ENCODE peak calls at places on chromosomes 13 and 19, in four cellular contexts. E, K, I and Z are unnamed samples.

GRCh38 chr13:30355405-30355741 is 48.0 kb upstream of the KATNAL1 start:
- DNase-seq in E (no peak), K (no peak), I (no peak), Z (peak; percentile 51)

GRCh38 chr13:98648141-98648540 is 71.2 kb upstream of the STK24 start:
- DNase-seq in E (no peak), K (no peak), I (no peak), Z (no peak)

GRCh38 chr13:21735621-21736401 is 64.9 kb downstream of the FGF9 start:
- DNase-seq in E (no peak), K (no peak), I (no peak), Z (no peak)

GRCh38 chr13:111043575-111043982 is 71.5 kb upstream of the ARHGEF7 start:
- DNase-seq in E (peak; percentile 82), K (no peak), I (no peak), Z (peak; percentile 24)

GRCh38 chr19:5345895-5346386 is 5.3 kb upstream of the PTPRS start:
- DNase-seq in E (no peak), K (no peak), I (no peak), Z (no peak)

GRCh38 chr13:110125157-110125556 is 181.8 kb downstream of the COL4A1 start:
- DNase-seq in E (no peak), K (no peak), I (no peak), Z (no peak)

GRCh38 chr13:69274231-69274630 is 833.4 kb upstream of the ATXN8OS start:
- DNase-seq in E (no peak), K (no peak), I (no peak), Z (no peak)

GRCh38 chr13:32737679-32738078 is 151.4 kb downstream of the PDS5B start:
- DNase-seq in E (no peak), K (no peak), I (no peak), Z (no peak)

GRCh38 chr13:111852701-111853100 is 214.2 kb upstream of the SOX1 start:
- DNase-seq in E (no peak), K (no peak), I (no peak), Z (no peak)

GRCh38 chr19:45753548-45753947 is 15.5 kb downstream of the SIX5 start:
- DNase-seq in E (peak; percentile 34), K (no peak), I (no peak), Z (no peak)

GRCh38 chr19:21158523-21159135 is 16.8 kb downstream of the ZNF431 start:
- DNase-seq in E (no peak), K (no peak), I (no peak), Z (no peak)

GRCh38 chr19:33796164-33797100 is at the start of gene KCTD15:
- DNase-seq in E (peak; percentile 72), K (no peak), I (no peak), Z (peak; percentile 73)

GRCh38 chr13:59201836-59202235 is 961.9 kb downstream of the DIAPH3 start:
- DNase-seq in E (no peak), K (no peak), I (no peak), Z (no peak)

GRCh38 chr19:58518261-58519086 is 1.1 kb downstream of the ZBTB45 start:
- DNase-seq in E (no peak), K (no peak), I (no peak), Z (peak; percentile 65)

GRCh38 chr13:30429721-30430694 is 7.7 kb downstream of the UBE2L5 start:
- DNase-seq in E (no peak), K (no peak), I (no peak), Z (no peak)

DNA sequence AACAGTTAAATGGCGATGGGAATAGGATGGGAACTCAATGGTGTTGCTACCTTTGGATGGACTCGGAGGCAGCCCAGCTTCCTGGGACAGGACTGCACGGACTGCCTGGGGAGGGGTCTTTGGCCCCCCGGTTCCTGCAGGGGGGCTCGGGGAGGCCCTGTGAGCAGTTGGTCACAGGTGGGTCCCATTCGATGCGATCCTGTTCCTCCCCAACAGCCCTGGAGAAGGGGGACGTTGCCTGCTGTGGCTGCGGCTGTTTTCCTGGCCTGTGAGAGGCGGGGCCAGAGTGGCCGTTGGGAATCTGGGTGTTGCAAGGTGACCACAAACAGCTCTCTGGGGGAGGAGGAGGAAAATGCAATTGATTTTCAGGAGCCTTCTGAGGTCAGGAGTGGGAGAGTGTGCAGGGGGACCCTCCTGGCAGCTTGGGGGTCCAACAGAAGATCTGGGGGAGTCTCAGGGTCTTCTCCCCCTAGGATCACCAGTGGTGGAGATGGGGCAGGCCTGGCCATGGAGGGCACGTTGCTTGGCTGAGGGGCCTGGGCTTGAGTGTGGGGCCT is 1.9 kb upstream of the PLPPR3 start:
- DNase-seq in E (no peak), K (no peak), I (no peak), Z (no peak)
- TF ChIP-seq POLR2A in E (no peak), K (no peak), I (no peak), Z (no peak)

GRCh38 chr19:38385057-38385803 is 2.6 kb downstream of the GGN start:
- DNase-seq in E (peak; percentile 62), K (no peak), I (no peak), Z (no peak)
- TF ChIP-seq POLR2A in E (no peak), K (no peak), I (no peak), Z (no peak)

DNA sequence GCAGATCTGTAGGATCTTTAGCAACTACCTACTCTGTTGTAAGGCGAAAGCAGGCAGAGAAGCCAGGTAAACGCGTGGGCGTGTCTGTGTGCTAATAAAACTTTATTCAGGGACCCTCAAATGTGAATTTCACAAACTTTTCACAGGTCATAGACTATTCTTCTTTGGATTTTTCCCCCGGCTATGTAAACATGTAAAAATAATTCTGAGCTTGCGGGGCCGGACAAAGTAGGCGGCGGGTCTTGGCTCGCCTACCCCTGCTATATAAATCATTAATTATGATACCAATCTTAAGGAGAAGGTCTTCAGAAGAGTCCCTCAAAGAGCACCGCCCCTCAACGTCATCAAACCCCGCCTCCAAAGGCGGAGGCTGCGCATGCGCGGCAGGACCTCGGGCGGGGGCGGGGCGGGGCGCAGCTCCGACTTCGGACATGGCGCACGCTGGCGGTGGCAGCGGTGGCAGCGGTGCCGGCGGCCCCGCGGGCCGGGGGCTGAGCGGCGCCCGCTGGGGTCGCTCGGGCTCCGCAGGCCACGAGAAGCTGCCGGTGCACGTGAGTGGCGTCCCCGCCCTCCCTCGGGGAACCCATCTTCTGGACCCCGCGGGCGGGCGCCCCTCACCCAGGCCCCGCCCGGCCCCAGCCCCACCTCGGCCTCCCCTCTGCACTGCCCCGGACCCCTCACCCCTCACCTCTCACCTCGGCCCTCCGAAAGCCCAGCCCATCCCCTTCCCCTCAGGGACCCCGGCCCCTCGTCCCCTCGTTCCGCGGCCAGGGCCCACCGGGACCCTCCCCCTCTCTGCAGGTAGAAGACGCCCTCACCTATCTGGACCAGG is at the start of gene SIN3B:
- DNase-seq in E (peak; percentile 93), K (peak; percentile 71), I (peak; percentile 80), Z (peak; percentile 96)
- TF ChIP-seq POLR2A in E (peak; percentile 28), K (peak; percentile 74), I (no peak), Z (peak; percentile 43)

GRCh38 chr19:39411006-39411831 is 1.2 kb upstream of the PLEKHG2 start:
- DNase-seq in E (peak; percentile 62), K (peak; percentile 70), I (peak; percentile 69), Z (peak; percentile 66)
- TF ChIP-seq POLR2A in E (no peak), K (no peak), I (peak; percentile 66), Z (no peak)

GRCh38 chr13:93328943-93329342 is 102.3 kb downstream of the GPC6 start:
- DNase-seq in E (no peak), K (no peak), I (no peak), Z (no peak)

GRCh38 chr13:93320942-93321341 is 94.3 kb downstream of the GPC6 start:
- DNase-seq in E (no peak), K (no peak), I (no peak), Z (no peak)

GRCh38 chr13:93326427-93326826 is 99.8 kb downstream of the GPC6 start:
- DNase-seq in E (no peak), K (no peak), I (no peak), Z (no peak)

DNA sequence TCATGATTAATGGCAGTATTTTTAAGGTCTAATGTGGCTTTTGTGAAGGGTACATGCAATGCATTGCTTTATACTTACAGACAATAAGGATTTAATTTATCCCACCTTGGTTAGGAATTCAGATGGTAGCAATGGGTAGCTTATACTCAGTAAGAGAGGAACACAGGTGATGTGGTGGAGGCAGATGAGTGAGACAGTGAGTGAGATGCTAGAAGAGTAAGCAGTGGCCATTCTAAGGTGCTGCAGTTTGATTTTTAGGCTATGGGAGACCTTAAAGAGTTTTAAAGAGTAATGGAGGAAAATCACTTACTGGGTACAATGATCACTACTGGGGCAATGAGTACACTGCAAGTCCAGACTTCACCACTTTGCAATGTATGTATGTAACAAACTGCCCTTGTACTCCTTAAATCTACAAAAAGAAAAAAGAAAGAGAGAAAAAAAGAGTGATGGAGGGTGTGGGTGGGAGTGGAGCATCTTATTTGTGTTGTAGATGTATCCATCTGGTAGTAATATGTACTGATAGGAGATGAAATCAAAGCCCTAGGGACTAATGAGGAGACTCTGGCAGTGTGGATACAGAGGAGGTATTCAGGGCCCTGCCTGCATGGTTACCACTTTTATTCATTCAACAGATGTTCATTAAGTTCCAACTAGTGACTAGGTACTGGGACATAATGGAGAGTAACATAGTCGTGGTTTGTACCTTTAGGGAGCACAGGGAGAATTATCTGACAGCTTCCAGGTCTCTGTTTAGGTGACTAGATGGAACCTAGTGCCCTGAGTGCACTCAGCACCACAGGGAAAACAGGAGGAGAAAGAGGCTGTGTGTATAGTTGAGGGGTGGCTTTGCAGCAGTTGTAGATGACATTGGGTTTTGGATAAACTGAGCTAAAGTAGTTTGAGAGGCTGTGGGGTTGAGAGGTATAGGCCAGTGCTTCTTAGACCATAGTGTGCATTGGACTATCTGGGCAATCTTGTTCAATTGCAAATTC is 99.0 kb downstream of the GPC6 start:
- DNase-seq in E (no peak), K (no peak), I (no peak), Z (no peak)
- TF ChIP-seq POLR2A in E (no peak), K (no peak), I (no peak), Z (no peak)

DNA sequence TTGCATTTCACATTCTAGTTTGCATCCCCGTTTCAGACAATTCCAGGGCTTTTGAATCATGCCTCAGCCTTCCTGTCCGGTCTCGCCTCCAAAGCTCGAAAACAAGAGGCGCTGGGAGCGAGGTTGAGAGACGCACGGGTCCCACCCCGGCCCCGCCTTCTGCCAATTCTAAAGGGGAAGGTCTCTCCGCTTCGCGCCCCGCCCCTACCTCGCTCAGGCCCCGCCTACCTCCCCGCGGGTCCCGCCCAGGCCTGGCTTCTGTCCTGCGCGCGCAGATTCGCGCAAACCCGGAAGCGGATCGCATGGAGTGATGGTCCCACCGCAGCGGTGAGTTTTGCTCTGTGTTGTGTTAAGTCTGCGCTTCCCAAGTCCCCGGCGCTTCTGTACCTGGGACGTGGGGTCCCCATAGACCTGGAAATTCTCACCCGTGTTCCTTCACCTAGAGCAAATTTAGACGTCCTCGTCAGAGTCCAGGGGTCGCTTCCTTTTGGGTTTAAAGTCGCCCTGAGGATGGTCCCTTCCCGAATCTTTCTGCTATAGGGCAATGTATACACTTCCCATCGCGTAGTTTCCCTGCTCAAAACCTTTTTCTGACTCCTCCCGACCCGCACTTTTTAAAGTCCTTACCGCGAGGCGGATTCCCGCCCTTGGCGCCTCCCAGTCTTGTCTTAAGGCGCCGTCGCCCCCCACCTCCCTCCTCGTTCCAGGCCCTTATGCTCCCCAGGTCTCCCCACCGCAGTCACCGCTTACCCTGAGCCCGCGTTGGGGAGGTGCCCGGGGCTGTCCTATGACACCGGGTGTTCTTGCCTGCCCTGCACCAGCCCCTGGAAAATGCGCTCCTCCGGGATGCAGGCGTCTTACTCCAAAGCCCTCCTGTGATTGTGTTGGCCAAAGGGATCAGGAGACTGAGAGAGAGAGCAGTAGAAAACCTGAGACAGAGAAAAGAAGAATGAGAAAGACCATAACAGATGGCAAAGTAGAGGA is at the start of gene ZNF845:
- DNase-seq in E (peak; percentile 97), K (peak; percentile 92), I (peak; percentile 91), Z (peak; percentile 91)
- TF ChIP-seq POLR2A in E (no peak), K (peak; percentile 50), I (peak; percentile 48), Z (peak; percentile 77)